ENCODE peak calls at places on chromosomes 5 and 9, in four cellular contexts. E is neural crest cell, A is uterus, M is PC-9. Q is an unnamed sample.
A peak's percentile ranks its signal among the peaks of the same experiment; 100 is the strongest.

GRCh38 chr9:20604561-20604960 is 17.7 kb downstream of the MLLT3 start:
- DNase-seq in E (no peak), A (no peak), M (no peak), Q (no peak)

GRCh38 chr9:80175286-80175906 is 603.6 kb downstream of the TLE4 start:
- DNase-seq in E (peak; percentile 9), M (no peak), A (no peak), Q (no peak)

GRCh38 chr9:75814667-75815066 is 75.8 kb upstream of the PCSK5 start:
- DNase-seq in A (no peak), E (no peak), M (peak; percentile 46), Q (no peak)

GRCh38 chr9:87683751-87684626 is 41.9 kb upstream of the CTSL start:
- DNase-seq in E (no peak), M (no peak), A (no peak), Q (no peak)

GRCh38 chr9:35051069-35051967 is 21.1 kb downstream of the VCP start:
- DNase-seq in A (peak; percentile 50), E (peak; percentile 59), M (no peak), Q (no peak)

GRCh38 chr5:159178978-159179377 is 30.4 kb downstream of the RNF145 start:
- DNase-seq in E (no peak), A (peak; percentile 38), M (peak; percentile 68), Q (no peak)

GRCh38 chr9:101514056-101514455 is 19.6 kb upstream of the RNF20 start:
- DNase-seq in A (no peak), E (no peak), M (peak; percentile 37), Q (no peak)

GRCh38 chr9:82271099-82271498 is 282.5 kb downstream of the SPATA31D1 start:
- DNase-seq in E (no peak), M (no peak), A (no peak), Q (no peak)

GRCh38 chr5:174204914-174205313 is 159.4 kb downstream of the NSG2 start:
- DNase-seq in M (no peak), A (no peak), E (no peak), Q (no peak)

GRCh38 chr5:60636001-60636400 is 64.0 kb downstream of the DEPDC1B start:
- DNase-seq in M (no peak), E (no peak), A (no peak), Q (no peak)

GRCh38 chr5:171226096-171226495 is 83.0 kb upstream of the TLX3 start:
- DNase-seq in M (no peak), A (no peak), E (no peak), Q (no peak)

GRCh38 chr5:117667105-117667504 is 1092.5 kb upstream of the SEMA6A start:
- DNase-seq in E (no peak), M (no peak), A (no peak), Q (no peak)

GRCh38 chr5:68918306-68918705 is 175.5 kb upstream of the SLC30A5 start:
- DNase-seq in E (no peak), M (no peak), A (no peak), Q (no peak)

GRCh38 chr5:81247441-81247972 is 14.4 kb downstream of the CKMT2 start:
- DNase-seq in A (no peak), M (no peak), E (no peak), Q (no peak)

GRCh38 chr5:152723482-152723881 is 318.4 kb upstream of the NMUR2 start:
- DNase-seq in M (no peak), E (no peak), A (no peak), Q (no peak)

GRCh38 chr5:107592515-107592914 is 78.2 kb downstream of the EFNA5 start:
- DNase-seq in E (no peak), M (no peak), A (no peak), Q (no peak)

GRCh38 chr5:178644826-178645545 is 18.1 kb upstream of the CLK4 start:
- DNase-seq in E (no peak), A (no peak), M (no peak), Q (no peak)

GRCh38 chr9:135478191-135478590 is 1.4 kb upstream of the PPP1R26 start:
- DNase-seq in E (no peak), M (no peak), A (no peak), Q (no peak)

GRCh38 chr5:2093859-2094615 is 211.3 kb upstream of the IRX4 start:
- DNase-seq in A (peak; percentile 42), M (no peak), E (no peak), Q (no peak)

GRCh38 chr5:71778678-71779276 is 59.7 kb downstream of the CARTPT start:
- DNase-seq in M (peak; percentile 45), A (no peak), E (no peak), Q (no peak)

GRCh38 chr9:35042081-35042604 is 30.3 kb downstream of the VCP start:
- DNase-seq in M (peak; percentile 65), E (no peak), A (no peak), Q (no peak)

GRCh38 chr9:135851748-135852147 is 55.6 kb downstream of the CAMSAP1 start:
- DNase-seq in A (no peak), E (no peak), M (no peak), Q (no peak)

GRCh38 chr5:171848006-171848405 is 62.4 kb downstream of the SMIM23 start:
- DNase-seq in A (no peak), M (no peak), E (no peak), Q (no peak)

GRCh38 chr9:134824583-134824982 is 56.0 kb upstream of the FCN2 start:
- DNase-seq in E (no peak), M (no peak), A (no peak), Q (peak; percentile 88)

GRCh38 chr5:151772029-151772867 is 494 bp downstream of the G3BP1 start:
- DNase-seq in E (peak; percentile 18), A (peak; percentile 35), M (no peak), Q (no peak)

GRCh38 chr5:95641803-95642220 is 4.8 kb upstream of the RFESD start:
- DNase-seq in M (no peak), A (peak; percentile 64), E (no peak), Q (no peak)

GRCh38 chr9:98501776-98502175 is 207.0 kb downstream of the GABBR2 start:
- DNase-seq in M (no peak), A (no peak), E (no peak), Q (no peak)

GRCh38 chr5:114223866-114224265 is 138.0 kb upstream of the KCNN2 start:
- DNase-seq in A (no peak), M (no peak), E (no peak), Q (no peak)

GRCh38 chr5:137491121-137491520 is 8.0 kb downstream of the SPOCK1 start:
- DNase-seq in A (no peak), E (no peak), M (peak; percentile 13), Q (no peak)

GRCh38 chr5:30498972-30499371 is 694.5 kb upstream of the CDH6 start:
- DNase-seq in A (no peak), M (no peak), E (no peak), Q (no peak)

GRCh38 chr9:21810881-21811280 is 8.4 kb downstream of the MTAP start:
- DNase-seq in A (no peak), E (no peak), M (no peak), Q (no peak)

GRCh38 chr5:180159756-180160155 is 49.3 kb downstream of the RASGEF1C start:
- DNase-seq in A (no peak), M (no peak), E (no peak), Q (no peak)

GRCh38 chr5:54807421-54807820 is 178.0 kb downstream of the ESM1 start:
- DNase-seq in E (no peak), A (no peak), M (peak; percentile 87), Q (no peak)

GRCh38 chr9:29394855-29395254 is 1821.6 kb upstream of the C9orf72 start:
- DNase-seq in A (no peak), E (no peak), M (no peak), Q (no peak)

GRCh38 chr5:9971301-9971700 is 278.4 kb downstream of the ATPSCKMT start:
- DNase-seq in E (no peak), A (no peak), M (peak; percentile 33), Q (no peak)

GRCh38 chr5:8905021-8905420 is 640.9 kb downstream of the SEMA5A start:
- DNase-seq in A (no peak), M (no peak), E (no peak), Q (no peak)

GRCh38 chr9:8262625-8263622 is 463.3 kb upstream of the DMAC1 start:
- DNase-seq in A (no peak), M (no peak), E (no peak), Q (no peak)

GRCh38 chr9:72491242-72491641 is 30.2 kb upstream of the TMC1 start:
- DNase-seq in A (no peak), E (no peak), M (no peak), Q (no peak)

GRCh38 chr5:176817369-176817841 is 7.0 kb downstream of the UNC5A start:
- DNase-seq in M (no peak), E (no peak), A (no peak), Q (no peak)
- TF ChIP-seq CTCF in M (no peak), E (no peak), A (no peak), Q (no peak)

DNA sequence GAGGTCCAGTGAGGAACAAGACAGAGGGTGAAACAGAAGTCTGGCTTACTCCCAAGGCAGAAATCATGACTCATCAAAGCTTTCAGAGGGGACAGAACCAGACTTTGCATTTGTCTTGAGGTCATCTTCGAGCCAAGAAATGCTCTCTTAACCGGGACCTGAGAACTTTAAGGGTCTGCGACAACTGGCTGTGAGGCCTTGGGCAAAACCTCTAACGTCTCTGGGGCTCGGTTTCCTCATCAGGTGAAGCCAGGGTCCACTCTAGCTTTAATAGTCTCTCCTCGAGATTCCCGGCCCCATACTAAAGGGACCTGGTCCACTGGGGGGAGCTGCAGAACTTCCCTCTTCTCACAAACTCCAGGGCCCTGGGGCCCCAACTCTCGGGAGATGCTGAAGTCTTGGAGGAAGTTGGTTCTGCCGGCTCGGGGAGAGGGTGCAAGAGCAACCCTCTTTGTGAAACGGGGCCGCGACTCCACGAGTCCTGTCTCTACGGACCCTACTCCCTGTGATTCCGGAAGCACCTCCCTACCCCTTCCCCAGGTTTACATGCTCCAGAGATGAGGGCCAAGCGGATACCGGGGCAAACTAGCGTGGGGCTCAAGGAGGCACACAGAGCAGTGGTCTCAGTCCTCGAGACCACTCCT is 2.6 kb downstream of the GLIS3 start:
- DNase-seq in E (peak; percentile 31), M (peak; percentile 69), A (peak; percentile 83), Q (no peak)
- TF ChIP-seq CTCF in E (peak; percentile 43), M (peak; percentile 57), A (peak; percentile 55), Q (peak; percentile 79)

GRCh38 chr9:10026585-10026984 is 586.2 kb downstream of the PTPRD start:
- DNase-seq in A (no peak), E (no peak), M (no peak), Q (no peak)
- TF ChIP-seq CTCF in A (no peak), E (no peak), M (no peak), Q (no peak)

GRCh38 chr5:22319798-22320197 is 533.3 kb downstream of the CDH12 start:
- DNase-seq in A (no peak), M (no peak), E (no peak), Q (no peak)
- TF ChIP-seq CTCF in A (no peak), M (no peak), E (peak; percentile 35), Q (no peak)

DNA sequence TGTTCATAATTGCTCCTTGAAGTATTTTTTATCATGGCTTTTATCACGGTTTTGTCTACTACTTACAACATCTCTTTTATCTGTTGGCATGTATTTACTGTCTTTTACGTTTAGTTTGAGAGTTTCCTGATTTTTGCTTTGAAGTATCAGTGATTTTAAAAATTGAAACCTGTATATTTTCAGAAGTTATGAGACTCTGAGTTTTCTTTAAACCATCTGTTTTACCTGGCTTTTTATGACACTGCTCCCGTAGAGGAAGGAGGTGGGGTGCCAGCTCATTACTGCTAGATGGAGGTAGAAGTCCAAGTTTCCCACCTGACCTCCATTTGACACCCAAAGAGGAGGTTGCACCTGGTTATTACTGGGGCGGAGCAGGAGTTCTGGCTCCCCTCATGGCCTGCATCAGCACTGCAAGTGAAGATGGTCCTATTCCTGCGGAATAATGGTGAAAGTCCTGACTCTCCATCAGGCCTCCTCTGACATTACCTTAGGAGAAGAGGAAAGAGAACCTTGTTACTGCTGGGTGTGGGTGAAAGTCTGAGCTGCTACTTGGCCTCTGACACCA is 10.0 kb upstream of the ZNF131 start:
- DNase-seq in E (no peak), M (no peak), A (no peak), Q (no peak)
- TF ChIP-seq CTCF in E (peak; percentile 51), M (peak; percentile 71), A (no peak), Q (peak; percentile 54)